ENCODE peak calls at places on chromosomes 4 and X, in six cellular contexts. One of them, this sample, is unnamed. For H3K4me1, the result is how much of the 10 kb centered on the place peaks cover.

GRCh38 chrX:81202989-81203388 is 1.1 kb downstream of the SH3BGRL start:
- DNase-seq in CD8-positive, alpha-beta T cell: no peak
- DNase-seq in lung: no peak
- DNase-seq in ovary: no peak
- DNase-seq in breast epithelium: no peak
- DNase-seq in adrenal gland: no peak
- DNase-seq in this sample: no peak

GRCh38 chr4:17236686-17237085 is 275.2 kb downstream of the QDPR start:
- DNase-seq in CD8-positive, alpha-beta T cell: no peak
- DNase-seq in lung: no peak
- DNase-seq in ovary: no peak
- DNase-seq in breast epithelium: no peak
- DNase-seq in adrenal gland: no peak
- DNase-seq in this sample: no peak

GRCh38 chr4:88737304-88738015 is 39.8 kb upstream of the NAP1L5 start:
- DNase-seq in CD8-positive, alpha-beta T cell: peak
- DNase-seq in lung: no peak
- DNase-seq in ovary: peak
- DNase-seq in breast epithelium: peak
- DNase-seq in adrenal gland: peak
- DNase-seq in this sample: no peak

GRCh38 chrX:155613927-155614559 is 1.3 kb upstream of the TMLHE start:
- DNase-seq in CD8-positive, alpha-beta T cell: no peak
- DNase-seq in lung: no peak
- DNase-seq in ovary: no peak
- DNase-seq in breast epithelium: no peak
- DNase-seq in adrenal gland: no peak
- DNase-seq in this sample: no peak

GRCh38 chr4:48064349-48064748 is 47.8 kb downstream of the NIPAL1 start:
- DNase-seq in CD8-positive, alpha-beta T cell: no peak
- DNase-seq in lung: no peak
- DNase-seq in ovary: no peak
- DNase-seq in breast epithelium: no peak
- DNase-seq in adrenal gland: no peak
- DNase-seq in this sample: no peak

GRCh38 chrX:72371405-72371804 is 65.7 kb upstream of the CITED1 start:
- DNase-seq in CD8-positive, alpha-beta T cell: no peak
- DNase-seq in lung: no peak
- DNase-seq in ovary: no peak
- DNase-seq in breast epithelium: no peak
- DNase-seq in adrenal gland: no peak
- DNase-seq in this sample: no peak

GRCh38 chr4:169117591-169118081 is 107.6 kb upstream of the CBR4 start:
- DNase-seq in CD8-positive, alpha-beta T cell: no peak
- DNase-seq in lung: no peak
- DNase-seq in ovary: no peak
- DNase-seq in breast epithelium: no peak
- DNase-seq in adrenal gland: no peak
- DNase-seq in this sample: no peak

GRCh38 chrX:74133156-74133796 is 170.7 kb upstream of the ZCCHC13 start:
- DNase-seq in CD8-positive, alpha-beta T cell: peak
- DNase-seq in lung: no peak
- DNase-seq in ovary: no peak
- DNase-seq in breast epithelium: no peak
- DNase-seq in adrenal gland: peak
- DNase-seq in this sample: no peak

GRCh38 chr4:3135155-3136011 is 60.9 kb downstream of the HTT start:
- DNase-seq in CD8-positive, alpha-beta T cell: no peak
- DNase-seq in lung: no peak
- DNase-seq in ovary: no peak
- DNase-seq in breast epithelium: no peak
- DNase-seq in adrenal gland: no peak
- DNase-seq in this sample: no peak

GRCh38 chr4:175127314-175127713 is 209.2 kb downstream of the ADAM29 start:
- DNase-seq in CD8-positive, alpha-beta T cell: no peak
- DNase-seq in lung: no peak
- DNase-seq in ovary: no peak
- DNase-seq in breast epithelium: no peak
- DNase-seq in adrenal gland: no peak
- DNase-seq in this sample: no peak

GRCh38 chrX:47583240-47583861 is 1.1 kb downstream of the TIMP1 start:
- DNase-seq in CD8-positive, alpha-beta T cell: no peak
- DNase-seq in lung: peak
- DNase-seq in ovary: no peak
- DNase-seq in breast epithelium: no peak
- DNase-seq in adrenal gland: no peak
- DNase-seq in this sample: no peak

GRCh38 chr4:107721436-107722090 is 1.5 kb upstream of the PAPSS1 start:
- DNase-seq in CD8-positive, alpha-beta T cell: peak
- DNase-seq in lung: no peak
- DNase-seq in ovary: peak
- DNase-seq in breast epithelium: no peak
- DNase-seq in adrenal gland: peak
- DNase-seq in this sample: no peak

GRCh38 chrX:36344301-36344700 is 424.8 kb downstream of the CFAP47 start:
- DNase-seq in CD8-positive, alpha-beta T cell: no peak
- DNase-seq in lung: no peak
- DNase-seq in ovary: no peak
- DNase-seq in breast epithelium: no peak
- DNase-seq in adrenal gland: no peak
- DNase-seq in this sample: no peak

GRCh38 chr4:26859762-26860156 is 882 bp upstream of the STIM2 start:
- DNase-seq in CD8-positive, alpha-beta T cell: no peak
- DNase-seq in lung: no peak
- DNase-seq in ovary: no peak
- DNase-seq in breast epithelium: no peak
- DNase-seq in adrenal gland: no peak
- DNase-seq in this sample: no peak

GRCh38 chr4:140947507-140947906 is 185.8 kb downstream of the RNF150 start:
- DNase-seq in CD8-positive, alpha-beta T cell: no peak
- DNase-seq in lung: no peak
- DNase-seq in ovary: no peak
- DNase-seq in breast epithelium: peak
- DNase-seq in adrenal gland: peak
- DNase-seq in this sample: no peak

GRCh38 chr4:5366421-5366820 is 315.1 kb downstream of the STK32B start:
- DNase-seq in CD8-positive, alpha-beta T cell: no peak
- DNase-seq in lung: no peak
- DNase-seq in ovary: no peak
- DNase-seq in breast epithelium: no peak
- DNase-seq in adrenal gland: no peak
- DNase-seq in this sample: no peak

GRCh38 chrX:20421697-20422096 is 155.0 kb upstream of the RPS6KA3 start:
- DNase-seq in CD8-positive, alpha-beta T cell: no peak
- DNase-seq in lung: no peak
- DNase-seq in ovary: no peak
- DNase-seq in breast epithelium: no peak
- DNase-seq in adrenal gland: no peak
- DNase-seq in this sample: no peak

DNA sequence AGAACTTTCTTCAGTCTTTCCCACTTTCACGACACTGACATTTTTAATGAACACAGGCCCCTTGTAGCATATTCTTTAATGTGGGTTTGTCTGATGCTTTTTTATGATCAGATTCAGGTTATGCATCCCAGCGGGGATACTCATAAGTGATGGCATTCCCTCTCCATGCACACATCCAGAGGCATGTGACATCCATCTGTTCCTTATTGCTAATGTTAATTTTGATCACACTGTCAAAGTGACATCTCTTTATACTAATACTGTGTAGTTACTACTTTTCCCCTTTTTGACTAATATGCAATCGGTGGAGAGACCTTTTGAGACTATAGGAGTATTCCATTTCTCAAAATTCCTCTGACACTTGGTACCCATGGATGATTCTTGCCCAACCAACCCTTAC is 43.8 kb upstream of the HS3ST1 start:
- DNase-seq in CD8-positive, alpha-beta T cell: no peak
- DNase-seq in lung: no peak
- DNase-seq in ovary: no peak
- DNase-seq in breast epithelium: no peak
- DNase-seq in adrenal gland: no peak
- DNase-seq in this sample: no peak
- H3K27ac ChIP-seq in CD8-positive, alpha-beta T cell: no peak
- H3K27ac ChIP-seq in lung: no peak
- H3K27ac ChIP-seq in ovary: no peak
- H3K27ac ChIP-seq in breast epithelium: no peak
- H3K27ac ChIP-seq in adrenal gland: no peak
- H3K27ac ChIP-seq in this sample: no peak

GRCh38 chrX:9273744-9274143 is 191.1 kb upstream of the TBL1X start:
- DNase-seq in CD8-positive, alpha-beta T cell: no peak
- DNase-seq in lung: no peak
- DNase-seq in ovary: no peak
- DNase-seq in breast epithelium: no peak
- DNase-seq in adrenal gland: no peak
- DNase-seq in this sample: no peak
- H3K4me1 ChIP-seq in CD8-positive, alpha-beta T cell: under half
- H3K4me1 ChIP-seq in lung: under half
- H3K4me1 ChIP-seq in ovary: under half
- H3K4me1 ChIP-seq in breast epithelium: under half
- H3K4me1 ChIP-seq in adrenal gland: under half
- H3K4me1 ChIP-seq in this sample: under half

DNA sequence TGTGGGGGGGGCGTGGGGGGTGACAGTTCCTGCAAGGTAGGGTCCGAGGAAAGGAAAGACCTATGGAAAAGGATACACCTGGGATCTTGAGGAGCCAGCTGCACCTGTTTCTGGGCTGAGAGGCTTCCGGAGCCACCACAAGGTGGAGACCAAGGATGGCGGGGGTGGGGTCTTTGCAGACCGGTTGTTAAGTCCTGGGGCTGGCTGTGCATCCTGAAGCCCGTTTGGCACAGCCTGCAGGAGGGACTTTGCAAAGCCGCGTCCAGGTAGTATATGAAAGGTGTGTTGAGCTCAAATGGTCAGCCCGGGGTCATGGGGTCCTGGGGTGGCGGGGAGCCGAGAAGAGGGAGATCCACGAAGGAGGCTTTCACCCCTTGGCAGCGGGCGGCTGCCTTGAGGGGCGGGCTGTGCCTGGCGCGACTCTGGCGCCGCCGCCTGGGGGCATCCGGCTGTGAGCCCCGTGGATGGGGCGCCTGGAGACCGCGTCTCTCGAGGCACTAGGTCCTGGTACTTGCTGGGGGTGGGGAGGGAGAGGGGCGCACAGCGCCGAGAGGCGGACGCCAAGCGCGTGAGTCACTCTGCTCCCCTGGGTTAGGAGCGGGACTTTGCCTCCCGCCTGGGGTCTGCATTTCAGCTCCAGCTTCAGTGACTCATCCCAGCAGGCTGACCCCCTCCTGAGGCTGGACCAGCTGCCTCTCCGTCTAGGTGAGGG is 58.2 kb upstream of the DYNLT3 start:
- DNase-seq in CD8-positive, alpha-beta T cell: peak
- DNase-seq in lung: no peak
- DNase-seq in ovary: no peak
- DNase-seq in breast epithelium: no peak
- DNase-seq in adrenal gland: peak
- DNase-seq in this sample: no peak
- TF ChIP-seq CTCF in CD8-positive, alpha-beta T cell: no peak
- TF ChIP-seq CTCF in lung: no peak
- TF ChIP-seq CTCF in ovary: no peak
- TF ChIP-seq CTCF in breast epithelium: no peak
- TF ChIP-seq CTCF in adrenal gland: no peak
- TF ChIP-seq CTCF in this sample: no peak

GRCh38 chr4:153556441-153556815 is 90.3 kb downstream of the TMEM131L start:
- DNase-seq in CD8-positive, alpha-beta T cell: no peak
- DNase-seq in lung: no peak
- DNase-seq in ovary: no peak
- DNase-seq in breast epithelium: no peak
- DNase-seq in adrenal gland: no peak
- DNase-seq in this sample: no peak
- H3K27ac ChIP-seq in CD8-positive, alpha-beta T cell: no peak
- H3K27ac ChIP-seq in lung: peak
- H3K27ac ChIP-seq in ovary: no peak
- H3K27ac ChIP-seq in breast epithelium: no peak
- H3K27ac ChIP-seq in adrenal gland: no peak
- H3K27ac ChIP-seq in this sample: peak

GRCh38 chr4:38815879-38816782 is 11.5 kb upstream of the TLR1 start:
- DNase-seq in CD8-positive, alpha-beta T cell: no peak
- DNase-seq in lung: no peak
- DNase-seq in ovary: no peak
- DNase-seq in breast epithelium: no peak
- DNase-seq in adrenal gland: no peak
- DNase-seq in this sample: no peak
- H3K4me1 ChIP-seq in CD8-positive, alpha-beta T cell: under half
- H3K4me1 ChIP-seq in lung: under half
- H3K4me1 ChIP-seq in ovary: under half
- H3K4me1 ChIP-seq in breast epithelium: under half
- H3K4me1 ChIP-seq in adrenal gland: under half
- H3K4me1 ChIP-seq in this sample: under half

DNA sequence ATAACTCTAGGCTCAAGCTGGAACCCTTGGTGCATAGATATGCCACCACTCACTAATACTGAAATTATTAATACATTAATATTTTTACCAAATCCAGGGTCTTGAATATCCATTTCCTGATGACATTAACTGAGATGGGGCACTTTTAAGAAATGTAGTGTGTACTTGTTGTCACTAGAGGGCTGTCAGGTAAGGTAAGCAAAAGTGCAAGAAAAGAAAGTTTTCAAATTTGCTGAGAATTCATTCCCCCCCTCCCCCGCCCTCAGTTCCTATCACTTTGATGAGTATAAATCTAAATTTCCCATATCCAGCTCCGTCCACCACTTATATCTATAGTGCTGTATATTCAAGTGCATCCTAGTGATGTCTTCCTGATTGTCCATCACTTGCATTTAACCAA is 20.5 kb upstream of the WDR44 start:
- DNase-seq in CD8-positive, alpha-beta T cell: no peak
- DNase-seq in lung: no peak
- DNase-seq in ovary: no peak
- DNase-seq in breast epithelium: no peak
- DNase-seq in adrenal gland: no peak
- DNase-seq in this sample: no peak
- TF ChIP-seq CTCF in CD8-positive, alpha-beta T cell: no peak
- TF ChIP-seq CTCF in lung: no peak
- TF ChIP-seq CTCF in ovary: no peak
- TF ChIP-seq CTCF in breast epithelium: no peak
- TF ChIP-seq CTCF in adrenal gland: no peak
- TF ChIP-seq CTCF in this sample: no peak

This sample was measured in tibial artery.